ENCODE peak calls at places on chromosomes 5 and 9, in five cellular contexts. R is HepG2, Y is NB4, J is stomach, E is breast epithelium. Z is an unnamed sample.

GRCh38 chr5:54329731-54330709 is 19.6 kb upstream of the ARL15 start:
- DNase-seq in J (peak), E (no peak), Y (no peak), R (no peak), Z (no peak)

GRCh38 chr5:37005252-37005651 is 128.7 kb downstream of the NIPBL start:
- DNase-seq in R (no peak), Y (no peak), E (no peak), J (no peak), Z (no peak)

GRCh38 chr5:150319484-150319790 is 16.7 kb upstream of the ARSI start:
- DNase-seq in R (no peak), Y (no peak), E (no peak), J (no peak), Z (no peak)

GRCh38 chr5:142360051-142360498 is 35.3 kb upstream of the SPRY4 start:
- DNase-seq in J (no peak), R (peak), E (no peak), Y (no peak), Z (no peak)

GRCh38 chr9:88258012-88258411 is 119.7 kb upstream of the SPATA31C2 start:
- DNase-seq in E (no peak), Y (no peak), R (no peak), J (no peak), Z (no peak)

GRCh38 chr9:14314424-14314928 is 535 bp upstream of the NFIB start:
- DNase-seq in J (peak), R (peak), Y (no peak), E (peak), Z (peak)

GRCh38 chr5:18236386-18236785 is 602.1 kb downstream of the TAF11L14 start:
- DNase-seq in J (no peak), Y (peak), R (no peak), E (no peak), Z (no peak)

GRCh38 chr5:112338681-112339337 is 80.3 kb downstream of the EPB41L4A start:
- DNase-seq in E (no peak), Y (no peak), R (peak), J (no peak), Z (peak)

GRCh38 chr9:135342206-135343130 is 137.1 kb upstream of the PPP1R26 start:
- DNase-seq in E (no peak), J (no peak), Y (no peak), R (no peak), Z (no peak)

GRCh38 chr5:170151105-170151831 is 45.6 kb downstream of the FOXI1 start:
- DNase-seq in Y (no peak), E (no peak), R (peak), J (no peak), Z (peak)

GRCh38 chr9:126126807-126127206 is 199.8 kb upstream of the MVB12B start:
- DNase-seq in R (no peak), J (peak), E (no peak), Y (no peak), Z (no peak)

GRCh38 chr9:25648116-25648515 is 30.1 kb downstream of the TUSC1 start:
- DNase-seq in R (no peak), J (no peak), Y (no peak), E (no peak), Z (no peak)

GRCh38 chr5:71633255-71634155 is 46.4 kb downstream of the MCCC2 start:
- DNase-seq in Y (no peak), J (no peak), E (no peak), R (no peak), Z (no peak)

GRCh38 chr9:96084289-96084688 is 208.8 kb downstream of the ERCC6L2 start:
- DNase-seq in J (no peak), E (no peak), R (no peak), Y (peak), Z (no peak)

GRCh38 chr5:67724412-67725135 is 491.0 kb upstream of the PIK3R1 start:
- DNase-seq in R (no peak), J (no peak), E (no peak), Y (no peak), Z (no peak)

GRCh38 chr9:99059074-99059894 is 45.6 kb upstream of the TGFBR1 start:
- DNase-seq in J (no peak), E (no peak), Y (peak), R (no peak), Z (peak)

GRCh38 chr9:100567856-100568255 is 10.0 kb upstream of the CAVIN4 start:
- DNase-seq in Y (no peak), E (no peak), R (no peak), J (no peak), Z (no peak)

GRCh38 chr9:121271368-121272351 is 3.7 kb downstream of the GSN start:
- DNase-seq in R (no peak), Y (peak), E (no peak), J (no peak), Z (no peak)

GRCh38 chr5:31768046-31768445 is 129.1 kb downstream of the PDZD2 start:
- DNase-seq in J (no peak), Y (no peak), R (no peak), E (no peak), Z (no peak)

GRCh38 chr9:94993141-94993820 is 266.8 kb downstream of the AOPEP start:
- DNase-seq in E (no peak), R (peak), Y (no peak), J (no peak), Z (no peak)

GRCh38 chr5:34894716-34895115 is 20.6 kb downstream of the RAD1 start:
- DNase-seq in Y (no peak), E (no peak), R (no peak), J (no peak), Z (no peak)

GRCh38 chr9:129385615-129385934 is 207.5 kb upstream of the IER5L start:
- DNase-seq in Y (no peak), E (no peak), J (no peak), R (no peak), Z (no peak)

GRCh38 chr5:116554764-116555163 is 19.9 kb downstream of the SEMA6A start:
- DNase-seq in J (no peak), Y (no peak), R (peak), E (no peak), Z (no peak)

GRCh38 chr5:57216714-57217113 is 42.9 kb downstream of the GPBP1 start:
- DNase-seq in E (no peak), Y (no peak), J (no peak), R (no peak), Z (no peak)

GRCh38 chr5:16856531-16856930 is 79.6 kb downstream of the MYO10 start:
- DNase-seq in Y (peak), E (no peak), J (no peak), R (no peak), Z (no peak)

GRCh38 chr5:97434021-97434420 is 251.0 kb upstream of the RIOK2 start:
- DNase-seq in R (no peak), Y (no peak), J (no peak), E (no peak), Z (no peak)

DNA sequence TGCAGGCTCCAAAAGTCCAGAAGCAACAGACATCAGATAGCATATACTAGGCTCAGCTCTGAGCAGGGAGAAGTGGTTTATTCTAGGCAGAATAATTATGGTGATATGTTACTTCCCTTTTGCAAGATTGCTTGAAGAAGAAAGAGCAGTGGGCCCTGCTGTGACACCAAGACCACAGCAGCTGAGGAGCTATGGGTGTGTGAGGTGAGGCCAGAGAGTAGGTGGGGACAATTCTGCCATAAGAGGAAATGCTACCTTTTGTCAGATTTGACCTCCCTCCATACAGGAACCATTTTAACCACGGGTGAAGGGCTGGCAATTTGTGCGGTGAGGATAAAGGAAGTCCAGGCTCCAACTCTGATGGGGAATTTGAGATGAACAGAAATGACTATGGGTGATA is 51.3 kb downstream of the TNFSF15 start:
- DNase-seq in J (no peak), R (no peak), E (no peak), Y (peak), Z (no peak)
- TF ChIP-seq POLR2A in J (no peak), R (no peak), E (no peak), Y (no peak), Z (no peak)

GRCh38 chr5:172188033-172188892 is at the start of gene STK10:
- DNase-seq in E (peak), R (peak), J (peak), Y (peak), Z (peak)
- TF ChIP-seq POLR2A in E (no peak), R (no peak), J (no peak), Y (peak), Z (peak)

DNA sequence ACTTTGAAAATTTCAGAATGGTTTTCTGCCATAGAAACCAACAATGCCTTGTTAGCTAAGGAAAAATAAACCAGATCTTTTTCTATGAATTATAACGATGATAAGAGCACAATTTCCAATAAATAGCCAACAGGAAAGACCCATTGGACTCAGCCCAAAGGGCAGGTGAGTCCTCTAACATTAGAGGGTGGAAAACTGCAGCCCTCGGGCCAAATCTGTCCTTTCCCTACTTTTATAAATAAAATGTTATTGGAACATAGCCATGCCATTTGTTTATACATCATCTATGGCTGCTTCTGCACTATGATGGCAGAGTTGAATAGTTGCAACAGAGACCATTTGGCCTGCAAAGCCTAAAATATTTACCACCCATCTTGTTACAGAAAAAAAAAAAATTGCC is 296.1 kb downstream of the FBXL7 start:
- DNase-seq in R (no peak), E (no peak), J (no peak), Y (no peak), Z (no peak)
- TF ChIP-seq POLR2A in R (no peak), E (no peak), J (no peak), Y (no peak), Z (no peak)

GRCh38 chr5:176382721-176383120 is 5.7 kb downstream of the NOP16 start:
- DNase-seq in E (no peak), J (no peak), Y (no peak), R (no peak), Z (no peak)

GRCh38 chr5:176383961-176384360 is 4.4 kb downstream of the NOP16 start:
- DNase-seq in Y (no peak), R (no peak), E (no peak), J (no peak), Z (no peak)

GRCh38 chr5:176384366-176384930 is 4.0 kb downstream of the NOP16 start:
- DNase-seq in Y (no peak), E (no peak), J (no peak), R (no peak), Z (no peak)

GRCh38 chr5:176381979-176382378 is 6.4 kb downstream of the NOP16 start:
- DNase-seq in Y (no peak), E (no peak), R (no peak), J (no peak), Z (no peak)

GRCh38 chr5:176383248-176383905 is 5.0 kb downstream of the NOP16 start:
- DNase-seq in R (no peak), E (no peak), Y (no peak), J (no peak), Z (no peak)
- TF ChIP-seq POLR2A in R (no peak), E (no peak), Y (no peak), J (no peak), Z (no peak)

DNA sequence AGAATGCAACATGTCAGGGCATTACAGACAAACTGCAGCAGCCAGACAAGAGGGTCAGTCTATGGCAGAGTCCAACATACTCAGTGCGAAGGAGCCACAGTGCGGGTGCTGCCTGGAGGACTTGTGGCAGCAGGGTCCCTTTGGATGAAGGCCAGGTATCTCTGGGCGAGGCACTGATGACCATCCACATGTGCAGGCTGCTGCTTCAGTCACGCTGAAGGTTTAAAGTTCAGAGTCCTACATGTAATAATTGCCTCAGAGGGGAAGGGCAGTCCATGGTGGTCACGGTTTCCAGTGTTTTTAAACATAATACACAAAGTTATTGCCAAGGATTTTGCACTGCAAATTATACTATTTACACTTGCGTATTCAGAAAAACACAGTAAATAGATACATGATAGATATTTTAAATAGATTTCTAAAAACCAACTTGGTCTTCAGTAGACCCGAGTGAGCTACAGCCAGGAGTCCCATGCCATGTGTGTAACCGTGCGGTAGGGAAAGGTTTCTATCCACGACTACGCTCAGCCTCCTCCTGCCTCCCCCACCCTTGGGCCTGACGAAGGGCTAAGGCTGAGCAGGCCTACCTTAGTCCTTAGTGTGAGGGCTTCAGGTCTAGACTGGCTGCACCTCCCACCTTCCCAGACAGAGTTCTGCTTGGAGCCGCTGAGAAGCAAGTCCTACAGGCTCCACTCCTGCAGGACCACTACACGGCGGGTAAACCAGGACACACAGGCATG is 76.2 kb downstream of the GPR21 start:
- DNase-seq in Y (no peak), J (no peak), E (no peak), R (peak), Z (no peak)
- TF ChIP-seq POLR2A in Y (no peak), J (no peak), E (no peak), R (no peak), Z (no peak)

GRCh38 chr9:108083160-108083559 is 593.6 kb upstream of the KLF4 start:
- DNase-seq in R (no peak), Y (no peak), J (no peak), E (no peak), Z (no peak)

GRCh38 chr9:108078823-108079222 is 589.3 kb upstream of the KLF4 start:
- DNase-seq in R (no peak), J (no peak), E (no peak), Y (peak), Z (no peak)

GRCh38 chr9:108080285-108080684 is 590.7 kb upstream of the KLF4 start:
- DNase-seq in Y (no peak), J (no peak), E (no peak), R (no peak), Z (no peak)

GRCh38 chr9:108083796-108084352 is 594.3 kb upstream of the KLF4 start:
- DNase-seq in R (no peak), Y (peak), J (no peak), E (no peak), Z (no peak)

GRCh38 chr9:108081112-108081511 is 591.5 kb upstream of the KLF4 start:
- DNase-seq in J (no peak), E (no peak), Y (no peak), R (no peak), Z (no peak)
- TF ChIP-seq POLR2A in J (no peak), E (no peak), Y (no peak), R (no peak), Z (no peak)

DNA sequence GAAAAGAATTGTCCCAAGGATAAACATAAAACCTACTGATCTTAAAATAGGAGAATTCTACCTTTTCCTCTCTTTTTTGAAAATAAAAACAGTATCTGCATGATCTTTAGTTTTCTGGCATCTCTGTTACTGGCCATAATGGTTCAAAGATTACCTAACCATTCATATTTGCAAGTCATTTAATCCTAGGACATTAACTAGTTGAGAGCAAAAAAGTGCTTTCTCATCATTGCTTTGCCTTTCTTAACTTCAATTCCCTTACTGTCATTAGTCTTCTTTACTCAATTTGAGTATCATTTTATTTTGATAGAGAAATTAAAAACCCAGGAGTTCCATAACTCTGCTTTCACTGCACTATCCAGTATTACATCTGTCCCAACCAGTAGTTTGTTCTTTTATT is 68.6 kb downstream of the RFX3 start:
- DNase-seq in R (no peak), E (no peak), Y (no peak), J (no peak), Z (peak)
- TF ChIP-seq POLR2A in R (no peak), E (no peak), Y (no peak), J (no peak), Z (no peak)

DNA sequence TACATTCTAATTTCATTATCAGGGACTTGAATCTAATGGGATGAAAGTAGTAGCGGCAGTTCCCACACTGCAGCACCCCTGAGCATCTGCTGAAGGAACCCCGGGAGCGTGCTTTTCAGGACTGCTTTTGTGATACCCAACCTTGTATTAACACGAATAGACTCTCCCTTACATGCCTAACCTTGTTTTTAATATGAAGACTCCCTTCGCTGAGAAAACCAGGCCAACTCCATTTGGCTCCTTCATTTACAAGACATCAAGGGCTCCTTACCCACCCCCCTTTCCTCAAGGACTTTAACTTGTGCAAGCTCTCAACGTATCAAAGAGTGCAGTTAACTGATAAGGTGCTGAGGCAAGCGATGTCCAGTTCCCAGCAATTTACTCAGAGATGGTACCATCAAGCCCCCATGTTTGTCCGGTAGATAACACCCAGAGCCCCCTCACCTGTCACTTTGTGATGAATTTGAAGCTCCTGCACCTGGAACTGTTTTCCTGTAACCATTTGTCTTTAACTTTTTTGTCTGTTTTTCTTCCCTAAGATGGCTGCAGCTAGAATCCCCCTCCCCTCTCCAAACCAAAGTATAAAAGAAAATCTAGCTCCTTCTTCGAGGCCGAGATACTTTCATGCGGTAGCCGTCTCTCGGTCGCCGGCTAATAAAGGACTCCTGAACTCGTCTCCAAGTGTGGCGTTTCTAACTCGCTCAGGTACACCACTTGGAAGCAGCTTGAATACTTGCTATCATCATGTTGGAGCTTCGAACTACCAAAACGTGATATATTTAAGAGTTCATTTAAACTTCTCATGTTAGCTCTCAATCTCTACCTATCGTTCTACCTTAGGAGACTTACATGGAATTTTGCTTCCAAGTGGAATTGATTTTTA is 10.7 kb downstream of the HNRNPH1 start:
- DNase-seq in E (no peak), R (no peak), J (no peak), Y (peak), Z (peak)
- TF ChIP-seq POLR2A in E (no peak), R (no peak), J (no peak), Y (no peak), Z (peak)

Z was measured in erythroblast.